ENCODE peak calls at places on chromosomes 7 and 10, in ten cellular contexts. I is SJSA1; T is upper lobe of right lung; S is OCI-LY7; L is colonic mucosa; V is uterus; Z is CD4-positive, alpha-beta memory T cell; N is esophagus muscularis mucosa; F is HCT116; A is effector memory CD4-positive, alpha-beta T cell. M is an unnamed sample. For H3K4me1, the result is how much of the 10 kb centered on the place peaks cover.

GRCh38 chr7:74498996-74499834 is 45.5 kb downstream of the GTF2IRD1 start:
- DNase-seq in F (no peak), I (no peak), T (no peak), V (no peak), S (no peak), Z (no peak), A (no peak), N (no peak), L (no peak), M (no peak)

GRCh38 chr10:131690805-131691239 is 210.0 kb upstream of the PPP2R2D start:
- DNase-seq in F (no peak), N (no peak), I (no peak), A (no peak), Z (no peak), T (peak), S (no peak), L (no peak), V (no peak), M (no peak)

GRCh38 chr7:229184-229964 is 37.0 kb downstream of the FAM20C start:
- DNase-seq in I (peak), L (peak), F (no peak), N (peak), V (peak), T (no peak), S (no peak), A (no peak), Z (no peak), M (no peak)

GRCh38 chr10:86545097-86545496 is 23.5 kb upstream of the WAPL start:
- DNase-seq in V (no peak), A (no peak), F (no peak), S (no peak), T (no peak), I (peak), L (no peak), N (no peak), Z (no peak), M (no peak)

GRCh38 chr7:18505870-18506460 is 10.4 kb downstream of the HDAC9 start:
- DNase-seq in V (no peak), A (no peak), I (peak), T (no peak), N (no peak), L (no peak), S (peak), Z (no peak), F (no peak), M (no peak)

GRCh38 chr7:130734525-130735272 is 692 bp upstream of the KLF14 start:
- DNase-seq in L (no peak), S (no peak), T (no peak), F (no peak), Z (no peak), N (no peak), A (no peak), I (peak), V (no peak), M (peak)

GRCh38 chr10:132467464-132468149 is 70.0 kb upstream of the INPP5A start:
- DNase-seq in Z (no peak), N (no peak), A (no peak), L (peak), F (no peak), V (no peak), T (no peak), I (no peak), S (no peak), M (no peak)

GRCh38 chr10:1550291-1550595 is 187.1 kb downstream of the ADARB2 start:
- DNase-seq in N (no peak), I (no peak), T (no peak), S (no peak), F (no peak), A (no peak), L (no peak), Z (no peak), V (no peak), M (no peak)

GRCh38 chr7:66187894-66188293 is 17.2 kb upstream of the TPST1 start:
- DNase-seq in I (no peak), S (no peak), T (no peak), A (no peak), V (no peak), Z (no peak), F (no peak), N (no peak), L (peak), M (no peak)

GRCh38 chr10:33817647-33818046 is 483.2 kb upstream of the NRP1 start:
- DNase-seq in I (no peak), T (no peak), L (no peak), N (no peak), F (no peak), A (no peak), V (no peak), Z (no peak), S (no peak), M (no peak)

GRCh38 chr10:7702288-7702812 is 766 bp upstream of the ITIH2 start:
- DNase-seq in S (no peak), I (no peak), F (no peak), L (no peak), Z (no peak), N (no peak), T (no peak), A (no peak), V (no peak), M (no peak)

GRCh38 chr7:49001610-49002033 is 77.3 kb downstream of the CDC14C start:
- DNase-seq in F (no peak), L (peak), A (no peak), Z (no peak), T (no peak), S (peak), N (no peak), V (no peak), I (no peak), M (no peak)

GRCh38 chr7:134420509-134421125 is 38.3 kb downstream of the AKR1B1 start:
- DNase-seq in N (no peak), I (peak), A (no peak), T (no peak), L (peak), S (peak), F (peak), V (no peak), Z (no peak), M (no peak)

GRCh38 chr7:129348023-129348740 is 86.0 kb upstream of the STRIP2 start:
- DNase-seq in T (no peak), S (no peak), F (no peak), N (no peak), L (no peak), V (no peak), I (no peak), Z (no peak), A (no peak), M (no peak)

GRCh38 chr10:59179027-59179426 is 2.6 kb downstream of the PHYHIPL start:
- DNase-seq in A (no peak), S (no peak), F (no peak), L (no peak), V (no peak), Z (no peak), I (no peak), T (no peak), N (no peak), M (no peak)

GRCh38 chr10:49781247-49781646 is 19.1 kb upstream of the OGDHL start:
- DNase-seq in S (no peak), F (no peak), T (no peak), V (no peak), I (no peak), A (no peak), L (no peak), N (no peak), Z (no peak), M (no peak)

GRCh38 chr7:113918946-113919345 is at the start of gene PPP1R3A:
- DNase-seq in I (no peak), V (no peak), T (no peak), Z (no peak), F (no peak), L (no peak), N (no peak), S (no peak), A (no peak), M (no peak)

GRCh38 chr7:97357459-97357858 is 240.0 kb downstream of the SDHAF3 start:
- DNase-seq in T (no peak), N (no peak), A (no peak), S (no peak), I (no peak), F (no peak), Z (no peak), V (no peak), L (no peak), M (no peak)

GRCh38 chr10:5292196-5292735 is 72.5 kb upstream of the UCN3 start:
- DNase-seq in I (no peak), A (peak), L (peak), Z (peak), S (peak), T (no peak), V (no peak), F (no peak), N (peak), M (no peak)

GRCh38 chr10:61760943-61761824 is 98.5 kb downstream of the CABCOCO1 start:
- DNase-seq in A (no peak), F (no peak), I (peak), Z (no peak), L (no peak), N (no peak), T (no peak), S (no peak), V (no peak), M (no peak)

GRCh38 chr7:108093341-108093740 is 36.8 kb downstream of the LAMB4 start:
- DNase-seq in V (no peak), Z (no peak), S (no peak), I (no peak), N (no peak), F (no peak), T (no peak), L (no peak), A (no peak), M (no peak)

GRCh38 chr7:29276806-29277205 is 82.2 kb downstream of the CHN2 start:
- DNase-seq in L (no peak), V (no peak), I (no peak), Z (no peak), N (no peak), S (no peak), T (no peak), A (no peak), F (no peak), M (no peak)

GRCh38 chr7:76424413-76425111 is at the start of gene ZP3:
- DNase-seq in T (no peak), N (peak), Z (peak), L (no peak), F (no peak), A (no peak), V (no peak), I (no peak), S (peak), M (no peak)

GRCh38 chr7:96740130-96740529 is 30.5 kb upstream of the SEM1 start:
- DNase-seq in N (no peak), L (no peak), Z (no peak), F (no peak), S (no peak), I (no peak), A (no peak), V (no peak), T (no peak), M (no peak)

GRCh38 chr10:125840955-125841354 is 17.6 kb downstream of the BCCIP start:
- DNase-seq in Z (no peak), S (no peak), T (no peak), V (no peak), L (no peak), A (no peak), N (no peak), F (no peak), I (peak), M (no peak)

GRCh38 chr7:138492423-138492822 is 32.4 kb downstream of the TRIM24 start:
- DNase-seq in A (no peak), L (no peak), T (no peak), I (no peak), N (no peak), S (no peak), Z (no peak), F (no peak), V (no peak), M (no peak)

GRCh38 chr10:125611216-125611615 is 71.7 kb downstream of the TEX36 start:
- DNase-seq in A (no peak), S (no peak), T (no peak), Z (no peak), L (no peak), F (no peak), V (no peak), N (no peak), I (no peak), M (no peak)

GRCh38 chr10:112265745-112266144 is 17.5 kb upstream of the TECTB start:
- DNase-seq in N (peak), F (no peak), Z (no peak), L (no peak), S (no peak), V (no peak), I (no peak), T (no peak), A (no peak), M (no peak)

GRCh38 chr10:103752680-103753248 is 102.6 kb downstream of the SH3PXD2A start:
- DNase-seq in T (no peak), N (no peak), S (peak), I (no peak), V (no peak), A (no peak), F (no peak), Z (no peak), L (peak), M (no peak)

GRCh38 chr10:99784025-99784730 is 1.7 kb downstream of the ABCC2 start:
- DNase-seq in V (no peak), I (peak), A (no peak), N (no peak), L (no peak), F (no peak), T (no peak), S (no peak), Z (no peak), M (no peak)

GRCh38 chr7:134368851-134369533 is 52.3 kb upstream of the SLC35B4 start:
- DNase-seq in Z (no peak), T (no peak), V (no peak), F (no peak), I (no peak), N (no peak), A (no peak), L (peak), S (no peak), M (no peak)

GRCh38 chr10:80260295-80261243 is 28.9 kb downstream of the MAT1A start:
- DNase-seq in T (no peak), F (no peak), A (no peak), V (no peak), I (peak), S (peak), N (no peak), L (peak), Z (peak), M (no peak)

GRCh38 chr7:36088966-36089365 is 64.1 kb upstream of the EEPD1 start:
- DNase-seq in V (no peak), F (no peak), T (no peak), S (no peak), L (no peak), I (no peak), N (no peak), A (no peak), Z (no peak), M (no peak)

GRCh38 chr10:119933179-119933578 is 40.6 kb downstream of the SEC23IP start:
- DNase-seq in S (peak), L (no peak), V (no peak), N (no peak), A (no peak), T (no peak), Z (no peak), I (no peak), F (no peak), M (no peak)

GRCh38 chr10:70232155-70232858 is 922 bp downstream of the PPA1 start:
- DNase-seq in I (peak), T (peak), Z (peak), A (peak), F (no peak), V (peak), L (peak), S (peak), N (peak), M (peak)

GRCh38 chr10:42979730-42980467 is 97.0 kb upstream of the RET start:
- DNase-seq in S (no peak), V (no peak), F (no peak), A (no peak), T (no peak), N (no peak), I (no peak), Z (no peak), L (no peak), M (no peak)

DNA sequence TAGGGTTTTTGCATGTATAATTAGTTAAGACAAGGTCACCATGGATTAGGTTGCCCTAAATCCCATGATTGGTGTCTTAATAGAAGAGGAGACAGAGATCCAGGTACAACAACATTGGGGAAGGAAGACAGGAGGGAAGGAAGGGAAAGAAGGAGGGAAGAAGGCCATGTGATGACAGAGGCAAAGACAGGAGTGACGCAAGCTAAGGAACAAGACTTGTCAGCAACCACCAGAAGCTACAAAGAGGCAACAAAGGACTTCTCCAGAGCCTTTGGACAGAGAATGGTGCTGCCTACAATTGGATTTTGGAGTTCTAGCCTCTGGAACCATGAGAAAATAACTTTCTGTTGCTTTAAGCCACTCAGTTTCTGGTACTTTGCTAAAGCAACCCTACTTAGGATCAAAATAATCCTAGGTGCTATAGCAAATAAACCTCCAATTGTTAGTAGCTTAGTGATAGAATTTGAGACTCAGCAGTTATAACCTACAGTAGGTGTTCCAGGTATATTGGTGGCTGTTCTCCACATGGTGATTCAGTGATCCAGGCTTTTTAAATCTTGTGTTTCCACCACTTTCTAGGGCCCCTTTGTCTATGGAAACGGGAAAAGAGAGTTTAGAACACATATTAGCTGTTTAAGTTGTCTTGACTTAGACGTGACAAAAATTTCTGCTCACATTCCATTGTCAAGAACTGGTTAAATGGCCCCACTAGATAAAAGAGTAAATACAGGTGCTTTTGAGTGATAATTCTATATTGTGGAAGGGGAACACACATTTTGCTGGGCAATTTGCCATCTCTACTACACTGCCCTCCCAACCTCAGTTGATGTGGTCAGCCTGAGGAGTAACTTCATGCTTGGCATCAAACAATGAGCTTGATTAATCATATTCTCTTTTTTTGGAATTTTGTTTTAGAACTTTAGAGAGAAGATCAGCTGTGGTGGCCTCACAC is 70.5 kb upstream of the SP4 start:
- DNase-seq in Z (no peak), T (no peak), F (no peak), I (no peak), N (no peak), S (no peak), V (no peak), A (no peak), L (no peak), M (no peak)
- H3K4me1 ChIP-seq in Z (half or more), T (under half), F (under half), I (under half), N (under half), S (under half), V (under half), A (under half), L (under half), M (half or more)

GRCh38 chr7:91942312-91942711 is 1.6 kb downstream of the AKAP9 start:
- DNase-seq in S (peak), N (no peak), F (no peak), Z (no peak), I (no peak), V (no peak), A (no peak), T (no peak), L (no peak), M (no peak)

GRCh38 chr7:91945476-91945875 is 4.8 kb downstream of the AKAP9 start:
- DNase-seq in V (no peak), A (no peak), L (no peak), F (no peak), S (no peak), I (no peak), N (no peak), T (no peak), Z (no peak), M (no peak)

GRCh38 chr7:91946549-91946948 is 5.9 kb downstream of the AKAP9 start:
- DNase-seq in F (no peak), I (no peak), S (no peak), L (no peak), N (no peak), A (no peak), T (no peak), Z (no peak), V (no peak), M (no peak)

GRCh38 chr7:91949221-91950009 is 8.8 kb downstream of the AKAP9 start:
- DNase-seq in I (peak), S (no peak), T (no peak), V (no peak), F (no peak), Z (no peak), N (no peak), L (no peak), A (no peak), M (no peak)

DNA sequence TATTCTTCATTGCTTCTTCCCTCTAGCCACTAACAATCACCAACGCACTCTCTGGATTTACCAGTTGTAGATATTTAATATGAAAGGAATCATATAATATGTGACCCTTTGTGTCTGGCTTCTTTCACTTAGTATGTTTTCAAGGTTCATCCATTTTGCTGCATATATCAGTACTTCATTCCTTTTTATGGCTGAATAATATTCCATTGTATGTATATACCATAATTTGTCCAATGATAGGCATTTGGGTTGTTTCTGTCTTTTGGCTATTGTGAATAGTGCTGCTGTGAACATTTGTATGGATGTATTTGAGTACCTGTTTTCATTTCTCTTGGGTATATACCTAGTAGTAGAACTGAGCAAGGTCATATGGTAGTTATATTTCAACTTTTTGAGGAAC is 7.3 kb downstream of the AKAP9 start:
- DNase-seq in V (no peak), T (no peak), L (no peak), F (no peak), I (no peak), N (no peak), A (no peak), S (no peak), Z (no peak), M (no peak)
- H3K4me3 ChIP-seq in V (no peak), T (no peak), L (no peak), F (no peak), I (no peak), N (no peak), A (no peak), S (no peak), Z (no peak), M (no peak)

DNA sequence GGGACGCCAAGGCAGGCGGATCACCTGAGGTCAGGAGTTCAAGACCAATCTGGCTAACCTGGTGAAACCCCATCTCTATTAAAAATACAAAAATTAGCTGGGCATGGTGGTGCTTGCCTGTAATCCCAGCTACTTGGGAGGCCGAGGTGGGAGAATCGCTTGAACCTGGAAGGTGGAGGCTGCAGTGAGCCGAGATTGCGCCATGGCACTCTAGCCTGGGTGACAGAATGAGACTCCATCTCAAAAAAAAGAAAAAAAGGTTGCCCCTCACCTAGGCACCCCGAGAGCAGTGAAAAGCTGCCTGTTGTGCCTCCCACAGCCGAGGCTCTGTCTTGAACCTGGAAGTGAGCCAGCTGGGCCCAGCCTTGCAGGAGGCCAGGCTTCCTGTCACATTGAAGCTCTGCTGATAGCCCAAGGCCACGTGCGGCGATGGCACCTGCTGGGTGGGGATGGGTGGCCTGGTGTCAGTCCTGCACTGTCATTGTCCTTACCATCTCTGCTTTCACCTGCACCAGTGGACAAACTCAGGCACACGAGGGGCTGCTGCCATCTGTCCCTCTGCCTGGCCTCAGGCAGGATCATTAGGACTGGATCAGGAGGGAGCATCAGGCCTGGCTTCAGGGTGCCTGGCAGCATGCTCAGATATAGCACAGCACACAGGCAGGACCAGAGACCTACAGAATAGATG is 37.8 kb downstream of the DNAJB12 start:
- DNase-seq in I (no peak), L (peak), T (peak), N (no peak), Z (peak), S (peak), F (no peak), A (peak), V (no peak), M (peak)
- H3K4me1 ChIP-seq in I (under half), L (under half), T (half or more), N (half or more), Z (half or more), S (half or more), F (half or more), A (half or more), V (under half), M (under half)

DNA sequence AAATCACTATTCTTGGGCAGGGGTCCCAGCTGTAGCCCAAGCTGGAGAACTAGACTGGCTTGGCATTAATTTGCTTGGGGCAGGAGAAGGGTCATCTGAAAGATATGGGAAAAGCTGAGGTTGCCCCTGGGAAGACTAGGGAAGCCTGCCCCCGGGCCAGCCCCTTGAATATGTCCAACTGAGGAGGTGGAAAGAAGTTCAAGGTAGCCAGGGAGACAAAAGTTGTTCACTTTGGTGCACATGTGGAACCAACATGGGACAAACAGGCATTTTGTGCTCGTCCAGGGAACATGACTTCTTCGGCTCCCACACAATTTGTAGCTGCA is 1.4 kb upstream of the LRRC61 start:
- DNase-seq in I (no peak), L (no peak), T (no peak), N (no peak), A (no peak), V (no peak), F (no peak), S (no peak), Z (no peak), M (no peak)
- H3K4me3 ChIP-seq in I (no peak), L (peak), T (peak), N (no peak), A (peak), V (no peak), F (peak), S (no peak), Z (no peak), M (peak)

M was measured in naive thymus-derived CD4-positive, alpha-beta T cell.